ENCODE peak calls at places on chromosomes 11 and 22, in eight cellular contexts. M is A549, P is H9, K is colonic mucosa, O is heart left ventricle, G is HCT116, Y is brain microvascular endothelial cell, T is neuronal stem cell. A is an unnamed sample.

GRCh38 chr11:35748644-35749043 is 86.1 kb downstream of the TRIM44 start:
- DNase-seq in K (no peak), G (no peak), P (no peak), Y (no peak), O (no peak), M (no peak), T (no peak), A (no peak)

GRCh38 chr11:120128392-120129172 is 9.3 kb downstream of the TRIM29 start:
- DNase-seq in M (no peak), G (no peak), T (no peak), Y (no peak), K (peak), O (no peak), P (no peak), A (no peak)

GRCh38 chr11:1603629-1604028 is 4.6 kb downstream of the KRTAP5-3 start:
- DNase-seq in Y (no peak), K (no peak), P (no peak), O (no peak), G (no peak), M (no peak), T (no peak), A (no peak)

GRCh38 chr22:44825310-44826150 is 73.2 kb downstream of the ARHGAP8 start:
- DNase-seq in K (no peak), M (no peak), O (no peak), G (no peak), P (no peak), T (no peak), Y (no peak), A (no peak)

GRCh38 chr11:32429477-32429876 is 5.9 kb downstream of the WT1 start:
- DNase-seq in K (no peak), G (no peak), T (no peak), O (no peak), P (no peak), M (no peak), Y (no peak), A (no peak)

GRCh38 chr11:6377902-6378694 is 12.2 kb upstream of the SMPD1 start:
- DNase-seq in Y (no peak), P (no peak), M (no peak), K (no peak), O (no peak), G (no peak), T (no peak), A (no peak)

GRCh38 chr11:126530416-126530815 is 174.9 kb downstream of the ST3GAL4 start:
- DNase-seq in P (no peak), T (no peak), K (no peak), G (no peak), M (no peak), O (no peak), Y (no peak), A (no peak)

GRCh38 chr11:1229471-1230120 is 6.7 kb downstream of the MUC5B start:
- DNase-seq in K (peak), Y (no peak), G (no peak), O (no peak), M (no peak), P (peak), T (no peak), A (no peak)

GRCh38 chr11:9675691-9676090 is 11.8 kb downstream of the SWAP70 start:
- DNase-seq in T (no peak), Y (no peak), P (peak), K (no peak), G (no peak), M (no peak), O (no peak), A (no peak)

GRCh38 chr11:8812438-8812837 is 98.6 kb upstream of the AKIP1 start:
- DNase-seq in P (no peak), T (no peak), G (no peak), O (no peak), M (no peak), K (no peak), Y (no peak), A (no peak)

GRCh38 chr22:21105294-21105693 is 59.5 kb downstream of the LRRC74B start:
- DNase-seq in Y (no peak), T (no peak), O (no peak), M (no peak), G (no peak), P (no peak), K (no peak), A (no peak)

GRCh38 chr11:66639066-66639813 is 737 bp downstream of the RBM4 start:
- DNase-seq in O (no peak), G (no peak), T (no peak), K (no peak), P (no peak), M (no peak), Y (peak), A (no peak)

GRCh38 chr11:110529043-110529442 is 99.3 kb downstream of the FDX1 start:
- DNase-seq in G (peak), M (no peak), T (no peak), Y (peak), O (no peak), K (no peak), P (no peak), A (no peak)

GRCh38 chr11:116126540-116126939 is 622.3 kb upstream of the CADM1 start:
- DNase-seq in T (no peak), M (no peak), O (no peak), G (no peak), Y (no peak), K (no peak), P (no peak), A (no peak)

GRCh38 chr11:67006029-67006884 is 16.7 kb upstream of the SYT12 start:
- DNase-seq in T (no peak), O (peak), P (peak), Y (no peak), G (peak), K (no peak), M (peak), A (no peak)

GRCh38 chr22:24592144-24592845 is 578 bp downstream of the LRRC75B start:
- DNase-seq in P (peak), M (no peak), G (no peak), K (no peak), Y (no peak), T (peak), O (no peak), A (no peak)

GRCh38 chr11:42407379-42407778 is 904.4 kb upstream of the API5 start:
- DNase-seq in T (peak), G (no peak), M (no peak), Y (peak), K (no peak), P (peak), O (no peak), A (no peak)

GRCh38 chr11:17827006-17827405 is 92.4 kb downstream of the KCNC1 start:
- DNase-seq in P (no peak), O (no peak), G (no peak), T (peak), K (no peak), Y (no peak), M (peak), A (no peak)

GRCh38 chr11:130451261-130452019 is 3.0 kb downstream of the ADAMTS15 start:
- DNase-seq in G (no peak), T (no peak), M (no peak), Y (peak), K (peak), P (no peak), O (peak), A (no peak)

GRCh38 chr11:17538731-17539130 is 5.5 kb downstream of the USH1C start:
- DNase-seq in K (no peak), Y (no peak), O (no peak), T (no peak), M (no peak), G (no peak), P (no peak), A (no peak)

GRCh38 chr11:108732395-108732794 is 67.5 kb downstream of the DDX10 start:
- DNase-seq in K (no peak), Y (no peak), M (no peak), T (no peak), G (no peak), P (no peak), O (no peak), A (no peak)

GRCh38 chr11:70364745-70365535 is 33.4 kb upstream of the CTTN start:
- DNase-seq in T (no peak), P (no peak), Y (no peak), G (no peak), K (no peak), M (no peak), O (no peak), A (peak)

GRCh38 chr11:27475622-27476021 is 3.0 kb upstream of the LGR4 start:
- DNase-seq in P (no peak), G (no peak), O (no peak), Y (no peak), M (no peak), T (no peak), K (no peak), A (no peak)

GRCh38 chr11:27471067-27471587 is 1.5 kb downstream of the LGR4 start:
- DNase-seq in M (no peak), O (no peak), P (no peak), Y (no peak), T (no peak), G (no peak), K (peak), A (no peak)

GRCh38 chr11:27472398-27473016 is at the start of gene LGR4:
- DNase-seq in M (peak), P (peak), K (peak), G (peak), Y (peak), T (peak), O (peak), A (peak)

GRCh38 chr11:27471588-27472397 is 797 bp downstream of the LGR4 start:
- DNase-seq in O (peak), P (peak), M (no peak), T (peak), G (no peak), Y (no peak), K (peak), A (peak)

GRCh38 chr11:27473017-27473406 is 422 bp upstream of the LGR4 start:
- DNase-seq in G (no peak), K (no peak), O (no peak), T (no peak), Y (no peak), M (no peak), P (no peak), A (no peak)
- H3K27ac ChIP-seq in G (no peak), K (peak), O (no peak), T (peak), Y (no peak), M (peak), P (no peak), A (no peak)

DNA sequence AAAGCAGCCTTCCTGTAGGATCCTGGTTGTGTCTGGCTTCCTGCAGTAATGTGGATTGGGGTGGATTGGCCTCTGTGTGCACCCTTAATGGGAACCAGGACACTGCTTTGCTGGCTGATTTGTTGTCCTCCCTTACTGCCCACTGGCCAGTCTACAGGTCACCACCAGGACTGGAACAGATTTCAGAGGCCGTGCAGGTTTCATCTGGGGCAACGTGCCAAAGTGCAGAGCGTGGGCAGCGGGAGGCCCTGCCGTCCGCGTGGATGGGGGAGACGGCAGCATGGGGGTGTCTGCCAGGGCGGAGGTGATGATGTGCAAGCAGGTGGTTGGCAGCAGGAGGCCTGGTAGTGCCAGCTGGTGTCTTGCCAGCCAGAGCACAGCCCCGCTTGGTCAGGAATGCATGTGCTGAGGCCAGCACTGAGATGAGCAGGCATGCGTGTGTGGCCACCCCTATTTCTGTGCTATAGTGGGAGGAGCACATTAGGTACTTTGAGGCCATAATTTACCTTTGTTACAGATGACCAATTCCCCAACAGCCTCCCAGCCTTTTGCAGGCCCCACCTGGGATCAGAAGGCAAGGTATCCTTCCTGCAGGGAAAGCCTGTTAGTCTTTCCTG is 24.3 kb downstream of the BCR start:
- DNase-seq in Y (no peak), O (peak), M (no peak), T (no peak), K (no peak), G (no peak), P (no peak), A (no peak)
- H3K27ac ChIP-seq in Y (no peak), O (no peak), M (no peak), T (no peak), K (no peak), G (no peak), P (no peak), A (no peak)

DNA sequence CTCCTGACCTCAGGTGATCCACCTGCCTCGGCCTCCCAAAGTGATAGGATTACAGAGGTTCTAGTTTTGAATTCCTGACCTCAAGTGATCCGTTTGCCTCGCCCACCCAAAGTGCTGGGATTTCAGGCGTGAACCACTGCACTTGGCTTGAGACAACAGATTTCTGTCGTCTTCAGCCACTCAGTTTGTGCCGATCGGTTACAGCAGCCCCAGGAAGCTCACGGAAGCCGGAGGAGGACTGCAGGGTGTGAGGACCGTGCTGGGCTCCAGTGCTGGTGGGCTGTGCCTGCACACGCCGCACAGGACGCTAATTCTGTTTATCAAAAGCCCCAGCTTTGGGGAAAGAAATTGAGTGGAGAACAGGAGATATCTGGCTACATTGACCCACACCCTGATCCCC is 82.0 kb downstream of the CELSR1 start:
- DNase-seq in T (no peak), P (no peak), M (no peak), G (no peak), O (no peak), Y (no peak), K (no peak), A (no peak)
- H3K27ac ChIP-seq in T (no peak), P (no peak), M (peak), G (peak), O (no peak), Y (no peak), K (no peak), A (no peak)

GRCh38 chr11:128813729-128814128 is 53.4 kb downstream of the KCNJ1 start:
- DNase-seq in P (no peak), K (no peak), M (no peak), G (no peak), O (no peak), Y (no peak), T (no peak), A (no peak)

GRCh38 chr11:128807909-128808308 is 59.2 kb downstream of the KCNJ1 start:
- DNase-seq in Y (no peak), M (no peak), O (no peak), P (no peak), T (no peak), K (no peak), G (no peak), A (no peak)

GRCh38 chr11:128806496-128807261 is 60.4 kb downstream of the KCNJ1 start:
- DNase-seq in T (no peak), G (no peak), Y (no peak), K (no peak), M (no peak), O (no peak), P (no peak), A (no peak)

GRCh38 chr11:128810784-128811514 is 56.1 kb downstream of the KCNJ1 start:
- DNase-seq in K (no peak), P (no peak), T (no peak), Y (no peak), G (no peak), O (no peak), M (no peak), A (no peak)

DNA sequence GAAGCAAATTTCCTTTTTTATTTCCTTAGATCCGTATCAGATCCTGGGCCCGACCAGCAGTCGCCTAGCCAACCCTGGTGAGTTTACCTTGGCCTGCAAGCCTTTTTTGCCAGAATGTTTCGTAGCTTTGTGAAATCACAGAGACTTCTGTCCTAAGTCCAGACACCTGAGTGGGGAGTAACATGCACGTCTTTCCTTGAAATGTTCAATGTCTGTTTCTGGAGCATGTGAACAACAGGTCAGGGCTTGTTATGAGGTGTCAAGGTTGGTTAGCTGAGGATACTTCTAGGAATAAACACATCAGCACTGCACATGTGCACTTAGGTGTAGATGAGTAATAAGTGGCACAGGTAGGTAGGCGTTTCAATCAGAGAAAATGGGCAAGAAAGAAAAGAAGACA is 58.0 kb downstream of the KCNJ1 start:
- DNase-seq in P (no peak), Y (no peak), G (no peak), K (no peak), T (no peak), O (no peak), M (no peak), A (no peak)
- H3K27ac ChIP-seq in P (no peak), Y (no peak), G (no peak), K (no peak), T (no peak), O (no peak), M (no peak), A (no peak)

DNA sequence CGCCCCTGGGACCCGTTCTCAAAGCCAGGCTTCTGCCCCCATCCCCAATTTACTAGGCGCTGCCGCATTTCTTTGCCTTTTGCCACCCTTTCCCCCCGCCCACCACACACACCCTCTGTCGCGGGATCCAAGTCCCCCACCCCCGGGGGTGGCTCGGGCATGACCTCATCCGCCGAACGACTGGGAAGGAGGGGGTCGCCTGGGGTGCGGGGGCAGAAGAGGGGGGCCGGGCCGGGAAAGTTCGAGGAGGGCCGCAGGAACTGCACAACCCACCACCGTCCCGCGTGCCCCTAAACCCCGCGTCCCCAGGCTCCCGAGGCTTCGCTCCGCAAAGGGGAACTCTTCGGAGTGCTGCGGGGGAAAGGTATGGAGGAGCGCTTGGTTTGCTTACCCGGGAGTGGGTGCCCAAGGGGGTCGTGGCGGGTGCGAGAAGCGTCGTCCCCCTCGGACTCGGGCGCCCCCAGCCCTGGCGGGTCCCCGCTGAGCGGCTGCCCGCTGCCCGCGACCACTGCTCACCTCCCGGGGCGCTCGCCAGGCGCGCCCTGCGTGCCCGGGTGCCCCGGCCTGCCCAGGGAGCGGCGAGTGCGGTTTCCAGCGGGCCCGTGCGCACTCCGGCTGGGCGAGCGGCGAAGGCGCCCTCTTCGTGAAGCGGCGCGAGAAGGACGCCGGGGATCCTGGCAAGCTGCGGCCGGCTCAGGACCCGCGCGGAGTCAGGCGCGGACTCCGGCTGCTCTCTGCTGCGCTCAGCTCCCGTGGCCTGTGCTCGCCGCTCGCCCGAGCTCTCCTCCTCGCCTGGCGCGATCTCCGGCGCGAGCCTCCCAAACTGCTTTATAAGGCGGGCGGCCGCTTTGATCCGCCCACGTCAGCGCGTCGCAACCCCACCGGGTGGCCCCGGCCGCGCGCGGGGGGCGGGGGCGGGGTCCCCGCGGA is 3.9 kb upstream of the WNT11 start:
- DNase-seq in P (no peak), T (peak), G (no peak), O (peak), K (peak), M (no peak), Y (peak), A (no peak)
- H3K27ac ChIP-seq in P (no peak), T (no peak), G (no peak), O (no peak), K (no peak), M (peak), Y (no peak), A (no peak)

DNA sequence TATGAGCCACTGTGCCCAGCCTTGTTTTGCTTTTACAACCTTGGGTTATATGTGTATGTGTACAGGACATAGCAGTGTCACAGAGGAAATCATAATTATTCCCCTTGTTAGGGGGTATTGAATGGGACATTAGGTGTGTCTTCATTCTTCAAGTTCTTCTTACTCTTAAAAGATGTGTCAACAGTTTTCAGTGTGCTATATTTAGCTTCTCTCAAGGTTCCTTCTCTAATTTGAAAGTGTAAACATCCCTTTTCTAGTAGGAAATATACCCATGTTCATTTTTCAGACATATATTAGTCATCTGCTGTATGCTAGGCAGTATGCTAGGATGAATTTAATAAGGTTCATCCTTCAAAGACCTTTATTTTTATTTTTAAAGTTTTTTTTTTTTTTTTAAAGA is 17.1 kb downstream of the PCF11 start:
- DNase-seq in Y (no peak), O (no peak), T (no peak), M (no peak), P (no peak), G (no peak), K (no peak), A (no peak)
- H3K27ac ChIP-seq in Y (no peak), O (no peak), T (no peak), M (no peak), P (no peak), G (no peak), K (no peak), A (no peak)

A was measured in effector memory CD4-positive, alpha-beta T cell.